ENCODE peak calls at places on chromosomes 11 and 22, in seven cellular contexts. One of them, this sample, is unnamed.

GRCh38 chr22:50673231-50674126 is 856 bp downstream of the SHANK3 start:
- DNase-seq in amniotic stem cell: no peak
- DNase-seq in D341Med: peak; percentile 49
- DNase-seq in type B pancreatic cell: peak; percentile 67
- DNase-seq in COR-L47: no peak
- DNase-seq in AG04449: no peak
- DNase-seq in effector memory CD8-positive, alpha-beta T cell: no peak
- DNase-seq in this sample: peak; percentile 62

GRCh38 chr22:35561796-35562526 is 21.3 kb downstream of the RASD2 start:
- DNase-seq in type B pancreatic cell: no peak
- DNase-seq in COR-L47: no peak
- DNase-seq in D341Med: no peak
- DNase-seq in effector memory CD8-positive, alpha-beta T cell: no peak
- DNase-seq in AG04449: no peak
- DNase-seq in amniotic stem cell: no peak
- DNase-seq in this sample: no peak

GRCh38 chr11:19345519-19345847 is 104.7 kb upstream of the E2F8 start:
- DNase-seq in type B pancreatic cell: no peak
- DNase-seq in amniotic stem cell: no peak
- DNase-seq in AG04449: no peak
- DNase-seq in COR-L47: peak; percentile 8
- DNase-seq in D341Med: peak; percentile 31
- DNase-seq in effector memory CD8-positive, alpha-beta T cell: no peak
- DNase-seq in this sample: peak; percentile 81

GRCh38 chr11:95182397-95182796 is 48.6 kb downstream of the SESN3 start:
- DNase-seq in COR-L47: no peak
- DNase-seq in AG04449: no peak
- DNase-seq in D341Med: no peak
- DNase-seq in amniotic stem cell: no peak
- DNase-seq in effector memory CD8-positive, alpha-beta T cell: no peak
- DNase-seq in type B pancreatic cell: no peak
- DNase-seq in this sample: no peak

GRCh38 chr11:133064152-133064877 is 468.0 kb downstream of the OPCML start:
- DNase-seq in effector memory CD8-positive, alpha-beta T cell: no peak
- DNase-seq in COR-L47: peak; percentile 73
- DNase-seq in type B pancreatic cell: peak; percentile 89
- DNase-seq in AG04449: peak; percentile 23
- DNase-seq in D341Med: peak; percentile 92
- DNase-seq in amniotic stem cell: peak; percentile 56
- DNase-seq in this sample: peak; percentile 91

GRCh38 chr11:19714387-19715363 is 2.0 kb downstream of the NAV2 start:
- DNase-seq in amniotic stem cell: no peak
- DNase-seq in D341Med: no peak
- DNase-seq in COR-L47: no peak
- DNase-seq in type B pancreatic cell: no peak
- DNase-seq in AG04449: no peak
- DNase-seq in effector memory CD8-positive, alpha-beta T cell: no peak
- DNase-seq in this sample: peak; percentile 76

GRCh38 chr11:126339866-126340434 is 15.5 kb upstream of the ST3GAL4 start:
- DNase-seq in COR-L47: no peak
- DNase-seq in amniotic stem cell: no peak
- DNase-seq in type B pancreatic cell: no peak
- DNase-seq in D341Med: no peak
- DNase-seq in AG04449: no peak
- DNase-seq in effector memory CD8-positive, alpha-beta T cell: no peak
- DNase-seq in this sample: no peak

GRCh38 chr11:46930089-46930488 is 6.5 kb upstream of the CSTPP1 start:
- DNase-seq in AG04449: no peak
- DNase-seq in amniotic stem cell: no peak
- DNase-seq in D341Med: no peak
- DNase-seq in COR-L47: no peak
- DNase-seq in type B pancreatic cell: no peak
- DNase-seq in effector memory CD8-positive, alpha-beta T cell: no peak
- DNase-seq in this sample: no peak

GRCh38 chr11:107770546-107770945 is 58.7 kb upstream of the SLN start:
- DNase-seq in AG04449: peak; percentile 17
- DNase-seq in type B pancreatic cell: no peak
- DNase-seq in effector memory CD8-positive, alpha-beta T cell: no peak
- DNase-seq in D341Med: no peak
- DNase-seq in COR-L47: no peak
- DNase-seq in amniotic stem cell: no peak
- DNase-seq in this sample: no peak

GRCh38 chr22:24728790-24729637 is 45.5 kb downstream of the PIWIL3 start:
- DNase-seq in amniotic stem cell: no peak
- DNase-seq in effector memory CD8-positive, alpha-beta T cell: no peak
- DNase-seq in D341Med: no peak
- DNase-seq in AG04449: no peak
- DNase-seq in COR-L47: no peak
- DNase-seq in type B pancreatic cell: no peak
- DNase-seq in this sample: peak; percentile 41

GRCh38 chr11:2368178-2368850 is 8.8 kb upstream of the CD81 start:
- DNase-seq in amniotic stem cell: no peak
- DNase-seq in type B pancreatic cell: no peak
- DNase-seq in D341Med: no peak
- DNase-seq in COR-L47: no peak
- DNase-seq in effector memory CD8-positive, alpha-beta T cell: no peak
- DNase-seq in AG04449: no peak
- DNase-seq in this sample: no peak

GRCh38 chr22:19505735-19506126 is 18.5 kb downstream of the CLDN5 start:
- DNase-seq in amniotic stem cell: no peak
- DNase-seq in COR-L47: no peak
- DNase-seq in type B pancreatic cell: no peak
- DNase-seq in effector memory CD8-positive, alpha-beta T cell: no peak
- DNase-seq in D341Med: no peak
- DNase-seq in AG04449: no peak
- DNase-seq in this sample: no peak

GRCh38 chr11:134356656-134357544 is 25.1 kb downstream of the GLB1L2 start:
- DNase-seq in amniotic stem cell: no peak
- DNase-seq in effector memory CD8-positive, alpha-beta T cell: no peak
- DNase-seq in type B pancreatic cell: no peak
- DNase-seq in AG04449: no peak
- DNase-seq in D341Med: no peak
- DNase-seq in COR-L47: no peak
- DNase-seq in this sample: no peak

GRCh38 chr22:39511226-39511625 is 9.1 kb upstream of the ATF4 start:
- DNase-seq in amniotic stem cell: no peak
- DNase-seq in type B pancreatic cell: no peak
- DNase-seq in effector memory CD8-positive, alpha-beta T cell: no peak
- DNase-seq in AG04449: no peak
- DNase-seq in D341Med: no peak
- DNase-seq in COR-L47: no peak
- DNase-seq in this sample: no peak

GRCh38 chr11:126345283-126345682 is 10.2 kb upstream of the ST3GAL4 start:
- DNase-seq in D341Med: no peak
- DNase-seq in AG04449: no peak
- DNase-seq in type B pancreatic cell: no peak
- DNase-seq in amniotic stem cell: no peak
- DNase-seq in effector memory CD8-positive, alpha-beta T cell: no peak
- DNase-seq in COR-L47: no peak
- DNase-seq in this sample: no peak

GRCh38 chr11:67610302-67610868 is 3.6 kb downstream of the NDUFV1 start:
- DNase-seq in amniotic stem cell: no peak
- DNase-seq in type B pancreatic cell: no peak
- DNase-seq in AG04449: no peak
- DNase-seq in effector memory CD8-positive, alpha-beta T cell: no peak
- DNase-seq in COR-L47: no peak
- DNase-seq in D341Med: no peak
- DNase-seq in this sample: no peak

GRCh38 chr11:110011595-110011994 is 81.6 kb upstream of the ZC3H12C start:
- DNase-seq in effector memory CD8-positive, alpha-beta T cell: no peak
- DNase-seq in type B pancreatic cell: no peak
- DNase-seq in COR-L47: no peak
- DNase-seq in amniotic stem cell: no peak
- DNase-seq in D341Med: no peak
- DNase-seq in AG04449: no peak
- DNase-seq in this sample: no peak

GRCh38 chr11:120589376-120589775 is 77.8 kb downstream of the GRIK4 start:
- DNase-seq in type B pancreatic cell: no peak
- DNase-seq in AG04449: no peak
- DNase-seq in D341Med: no peak
- DNase-seq in effector memory CD8-positive, alpha-beta T cell: no peak
- DNase-seq in COR-L47: no peak
- DNase-seq in amniotic stem cell: no peak
- DNase-seq in this sample: no peak

GRCh38 chr11:30960387-30960992 is 374.3 kb upstream of the MPPED2 start:
- DNase-seq in COR-L47: peak; percentile 71
- DNase-seq in D341Med: peak; percentile 39
- DNase-seq in AG04449: peak; percentile 5
- DNase-seq in type B pancreatic cell: no peak
- DNase-seq in effector memory CD8-positive, alpha-beta T cell: no peak
- DNase-seq in amniotic stem cell: no peak
- DNase-seq in this sample: peak; percentile 30

GRCh38 chr11:130847517-130847916 is 68.8 kb downstream of the SNX19 start:
- DNase-seq in type B pancreatic cell: no peak
- DNase-seq in amniotic stem cell: peak; percentile 79
- DNase-seq in COR-L47: no peak
- DNase-seq in D341Med: no peak
- DNase-seq in AG04449: peak; percentile 73
- DNase-seq in effector memory CD8-positive, alpha-beta T cell: no peak
- DNase-seq in this sample: no peak

GRCh38 chr22:49507607-49508292 is 319.9 kb downstream of the BRD1 start:
- DNase-seq in effector memory CD8-positive, alpha-beta T cell: no peak
- DNase-seq in amniotic stem cell: no peak
- DNase-seq in COR-L47: no peak
- DNase-seq in AG04449: no peak
- DNase-seq in type B pancreatic cell: no peak
- DNase-seq in D341Med: no peak
- DNase-seq in this sample: no peak

GRCh38 chr22:37462983-37463382 is 23.2 kb downstream of the MFNG start:
- DNase-seq in amniotic stem cell: no peak
- DNase-seq in COR-L47: no peak
- DNase-seq in effector memory CD8-positive, alpha-beta T cell: no peak
- DNase-seq in AG04449: no peak
- DNase-seq in D341Med: no peak
- DNase-seq in type B pancreatic cell: no peak
- DNase-seq in this sample: no peak

GRCh38 chr11:33691051-33691864 is 9.4 kb downstream of the C11orf91 start:
- DNase-seq in type B pancreatic cell: no peak
- DNase-seq in COR-L47: no peak
- DNase-seq in effector memory CD8-positive, alpha-beta T cell: no peak
- DNase-seq in AG04449: no peak
- DNase-seq in amniotic stem cell: no peak
- DNase-seq in D341Med: no peak
- DNase-seq in this sample: no peak

GRCh38 chr11:64134963-64135362 is 30.9 kb downstream of the MACROD1 start:
- DNase-seq in effector memory CD8-positive, alpha-beta T cell: no peak
- DNase-seq in type B pancreatic cell: no peak
- DNase-seq in AG04449: no peak
- DNase-seq in amniotic stem cell: no peak
- DNase-seq in COR-L47: peak; percentile 59
- DNase-seq in D341Med: no peak
- DNase-seq in this sample: no peak

GRCh38 chr22:19764636-19765476 is 4.3 kb downstream of the TBX1 start:
- DNase-seq in amniotic stem cell: no peak
- DNase-seq in COR-L47: no peak
- DNase-seq in AG04449: no peak
- DNase-seq in type B pancreatic cell: no peak
- DNase-seq in effector memory CD8-positive, alpha-beta T cell: no peak
- DNase-seq in D341Med: no peak
- DNase-seq in this sample: no peak

GRCh38 chr22:42686756-42687491 is 33.7 kb downstream of the A4GALT start:
- DNase-seq in COR-L47: no peak
- DNase-seq in D341Med: no peak
- DNase-seq in effector memory CD8-positive, alpha-beta T cell: no peak
- DNase-seq in AG04449: no peak
- DNase-seq in amniotic stem cell: no peak
- DNase-seq in type B pancreatic cell: no peak
- DNase-seq in this sample: no peak

GRCh38 chr11:78400701-78401100 is 16.9 kb downstream of the GAB2 start:
- DNase-seq in COR-L47: no peak
- DNase-seq in AG04449: no peak
- DNase-seq in type B pancreatic cell: no peak
- DNase-seq in D341Med: no peak
- DNase-seq in amniotic stem cell: no peak
- DNase-seq in effector memory CD8-positive, alpha-beta T cell: no peak
- DNase-seq in this sample: peak; percentile 28

GRCh38 chr11:117502285-117502856 is 174.7 kb downstream of the CEP164 start:
- DNase-seq in effector memory CD8-positive, alpha-beta T cell: no peak
- DNase-seq in type B pancreatic cell: no peak
- DNase-seq in amniotic stem cell: no peak
- DNase-seq in COR-L47: no peak
- DNase-seq in AG04449: no peak
- DNase-seq in D341Med: no peak
- DNase-seq in this sample: no peak